ENCODE peak calls at places on chromosomes 3 and 15, in ten cellular contexts. Y is RPMI8226; B is CD4-positive, alpha-beta T cell; F is GM10248; V is kidney; P is NCI-H2171; X is stimulated activated CD4-positive, alpha-beta T cell treated with anti-CD3 and anti-CD28 coated beads, Interleukin-12 subunit alpha, Interleukin-12 subunit beta, amount 100 ng/mL, for 4 hours; L is GM18507; I is A172; G is endodermal cell. K is an unnamed sample.

GRCh38 chr3:193262707-193263106 is 21.7 kb downstream of the PLAAT1 start:
- DNase-seq in Y (no peak), B (no peak), F (no peak), V (no peak), P (no peak), X (no peak), L (no peak), I (no peak), G (no peak), K (no peak)

GRCh38 chr15:100341662-100342560 is at the start of gene ADAMTS17:
- DNase-seq in Y (peak), B (peak), F (peak), V (peak), P (peak), X (peak), L (peak), I (no peak), G (peak), K (peak)

GRCh38 chr3:76912966-76913365 is 126.9 kb upstream of the ROBO2 start:
- DNase-seq in Y (no peak), B (no peak), F (no peak), V (no peak), P (peak), X (no peak), L (no peak), I (no peak), G (no peak), K (no peak)

GRCh38 chr3:126512026-126512425 is 5.5 kb downstream of the UROC1 start:
- DNase-seq in Y (peak), B (no peak), F (no peak), V (peak), P (no peak), X (no peak), L (no peak), I (peak), G (no peak), K (no peak)

GRCh38 chr3:140899363-140899762 is 42.3 kb upstream of the SLC25A36 start:
- DNase-seq in Y (no peak), B (no peak), F (no peak), V (no peak), P (no peak), X (no peak), L (no peak), I (no peak), G (no peak), K (no peak)

GRCh38 chr15:95600884-95601283 is 729.6 kb upstream of the NR2F2 start:
- DNase-seq in Y (no peak), B (no peak), F (no peak), V (no peak), P (no peak), X (no peak), L (no peak), I (no peak), G (no peak), K (no peak)

GRCh38 chr3:25573386-25574171 is 91.1 kb downstream of the TOP2B start:
- DNase-seq in Y (no peak), B (no peak), F (no peak), V (no peak), P (no peak), X (no peak), L (no peak), I (peak), G (no peak), K (no peak)

GRCh38 chr3:131231710-131232348 is 149.7 kb upstream of the NUDT16 start:
- DNase-seq in Y (no peak), B (no peak), F (no peak), V (no peak), P (no peak), X (no peak), L (no peak), I (peak), G (no peak), K (no peak)

GRCh38 chr15:29668120-29668602 is 154.1 kb downstream of the TJP1 start:
- DNase-seq in Y (peak), B (no peak), F (no peak), V (no peak), P (peak), X (no peak), L (no peak), I (peak), G (peak), K (no peak)

GRCh38 chr3:98962189-98962930 is 60.9 kb upstream of the DCBLD2 start:
- DNase-seq in Y (no peak), B (no peak), F (no peak), V (no peak), P (no peak), X (no peak), L (no peak), I (peak), G (no peak), K (no peak)

GRCh38 chr3:150300847-150301517 is 107.1 kb upstream of the TSC22D2 start:
- DNase-seq in Y (no peak), B (no peak), F (no peak), V (no peak), P (no peak), X (no peak), L (no peak), I (peak), G (no peak), K (no peak)

GRCh38 chr3:11600501-11601282 is 43.0 kb downstream of the VGLL4 start:
- DNase-seq in Y (no peak), B (no peak), F (no peak), V (peak), P (no peak), X (no peak), L (no peak), I (peak), G (peak), K (no peak)

GRCh38 chr3:8777201-8777977 is 8.0 kb upstream of the OXTR start:
- DNase-seq in Y (no peak), B (no peak), F (no peak), V (no peak), P (no peak), X (no peak), L (no peak), I (no peak), G (no peak), K (no peak)

GRCh38 chr3:184647405-184647936 is 64.4 kb downstream of the MAGEF1 start:
- DNase-seq in Y (no peak), B (no peak), F (no peak), V (peak), P (no peak), X (no peak), L (no peak), I (no peak), G (no peak), K (no peak)

GRCh38 chr3:41503998-41504623 is 304.8 kb downstream of the CTNNB1 start:
- DNase-seq in Y (no peak), B (no peak), F (no peak), V (no peak), P (no peak), X (no peak), L (no peak), I (no peak), G (no peak), K (no peak)

GRCh38 chr3:78275420-78275852 is 1235.5 kb downstream of the ROBO2 start:
- DNase-seq in Y (no peak), B (no peak), F (no peak), V (no peak), P (no peak), X (no peak), L (no peak), I (no peak), G (no peak), K (no peak)

K was measured in naive thymus-derived CD8-positive, alpha-beta T cell.